ENCODE peak calls at places on chromosome 16, in five cellular contexts. One of them, this sample, is unnamed.

GRCh38 chr16:2475413-2476344 is 752 bp downstream of the TBC1D24 start:
- DNase-seq in GM20000: peak; percentile 73
- DNase-seq in NCI-H2029: no peak
- DNase-seq in sciatic nerve: no peak
- DNase-seq in stimulated activated naive CD8-positive, alpha-beta T cell treated with anti-CD3 and anti-CD28 coated beads, Interleukin-15, amount 100 ng/mL, for 72 hours: peak; percentile 54
- DNase-seq in this sample: no peak

GRCh38 chr16:22232277-22233049 is 26.4 kb downstream of the EEF2K start:
- DNase-seq in NCI-H2029: peak; percentile 94
- DNase-seq in sciatic nerve: no peak
- DNase-seq in stimulated activated naive CD8-positive, alpha-beta T cell treated with anti-CD3 and anti-CD28 coated beads, Interleukin-15, amount 100 ng/mL, for 72 hours: peak; percentile 20
- DNase-seq in GM20000: no peak
- DNase-seq in this sample: no peak

GRCh38 chr16:4200781-4201137 is 41.1 kb downstream of the SRL start:
- DNase-seq in sciatic nerve: no peak
- DNase-seq in stimulated activated naive CD8-positive, alpha-beta T cell treated with anti-CD3 and anti-CD28 coated beads, Interleukin-15, amount 100 ng/mL, for 72 hours: no peak
- DNase-seq in NCI-H2029: no peak
- DNase-seq in GM20000: no peak
- DNase-seq in this sample: peak; percentile 70

GRCh38 chr16:25614836-25615235 is 76.9 kb upstream of the HS3ST4 start:
- DNase-seq in GM20000: no peak
- DNase-seq in stimulated activated naive CD8-positive, alpha-beta T cell treated with anti-CD3 and anti-CD28 coated beads, Interleukin-15, amount 100 ng/mL, for 72 hours: no peak
- DNase-seq in NCI-H2029: no peak
- DNase-seq in sciatic nerve: no peak
- DNase-seq in this sample: no peak

GRCh38 chr16:22264786-22265185 is 32.4 kb upstream of the POLR3E start:
- DNase-seq in GM20000: no peak
- DNase-seq in sciatic nerve: no peak
- DNase-seq in stimulated activated naive CD8-positive, alpha-beta T cell treated with anti-CD3 and anti-CD28 coated beads, Interleukin-15, amount 100 ng/mL, for 72 hours: no peak
- DNase-seq in NCI-H2029: no peak
- DNase-seq in this sample: no peak

GRCh38 chr16:346587-346986 is 5.9 kb downstream of the AXIN1 start:
- DNase-seq in sciatic nerve: no peak
- DNase-seq in stimulated activated naive CD8-positive, alpha-beta T cell treated with anti-CD3 and anti-CD28 coated beads, Interleukin-15, amount 100 ng/mL, for 72 hours: no peak
- DNase-seq in GM20000: no peak
- DNase-seq in NCI-H2029: no peak
- DNase-seq in this sample: no peak

GRCh38 chr16:51648521-51648920 is 497.5 kb upstream of the SALL1 start:
- DNase-seq in sciatic nerve: no peak
- DNase-seq in GM20000: no peak
- DNase-seq in stimulated activated naive CD8-positive, alpha-beta T cell treated with anti-CD3 and anti-CD28 coated beads, Interleukin-15, amount 100 ng/mL, for 72 hours: no peak
- DNase-seq in NCI-H2029: no peak
- DNase-seq in this sample: peak; percentile 47

GRCh38 chr16:81319221-81319912 is 4.6 kb downstream of the GAN start:
- DNase-seq in NCI-H2029: no peak
- DNase-seq in sciatic nerve: no peak
- DNase-seq in GM20000: no peak
- DNase-seq in stimulated activated naive CD8-positive, alpha-beta T cell treated with anti-CD3 and anti-CD28 coated beads, Interleukin-15, amount 100 ng/mL, for 72 hours: no peak
- DNase-seq in this sample: peak; percentile 76

GRCh38 chr16:1057252-1057932 is 15.2 kb upstream of the SSTR5 start:
- DNase-seq in stimulated activated naive CD8-positive, alpha-beta T cell treated with anti-CD3 and anti-CD28 coated beads, Interleukin-15, amount 100 ng/mL, for 72 hours: peak; percentile 74
- DNase-seq in GM20000: peak; percentile 83
- DNase-seq in NCI-H2029: no peak
- DNase-seq in sciatic nerve: no peak
- DNase-seq in this sample: peak; percentile 83

GRCh38 chr16:12833939-12834338 is 30.3 kb upstream of the CPPED1 start:
- DNase-seq in sciatic nerve: no peak
- DNase-seq in GM20000: no peak
- DNase-seq in stimulated activated naive CD8-positive, alpha-beta T cell treated with anti-CD3 and anti-CD28 coated beads, Interleukin-15, amount 100 ng/mL, for 72 hours: no peak
- DNase-seq in NCI-H2029: peak; percentile 53
- DNase-seq in this sample: peak; percentile 40

GRCh38 chr16:58614860-58615259 is 14.8 kb downstream of the CNOT1 start:
- DNase-seq in stimulated activated naive CD8-positive, alpha-beta T cell treated with anti-CD3 and anti-CD28 coated beads, Interleukin-15, amount 100 ng/mL, for 72 hours: no peak
- DNase-seq in NCI-H2029: no peak
- DNase-seq in GM20000: no peak
- DNase-seq in sciatic nerve: no peak
- DNase-seq in this sample: no peak

GRCh38 chr16:50270510-50271147 is 4.3 kb downstream of the ADCY7 start:
- DNase-seq in stimulated activated naive CD8-positive, alpha-beta T cell treated with anti-CD3 and anti-CD28 coated beads, Interleukin-15, amount 100 ng/mL, for 72 hours: no peak
- DNase-seq in sciatic nerve: peak; percentile 42
- DNase-seq in GM20000: no peak
- DNase-seq in NCI-H2029: no peak
- DNase-seq in this sample: no peak

GRCh38 chr16:15829460-15829859 is 27.4 kb downstream of the MYH11 start:
- DNase-seq in GM20000: no peak
- DNase-seq in NCI-H2029: no peak
- DNase-seq in sciatic nerve: peak; percentile 66
- DNase-seq in stimulated activated naive CD8-positive, alpha-beta T cell treated with anti-CD3 and anti-CD28 coated beads, Interleukin-15, amount 100 ng/mL, for 72 hours: no peak
- DNase-seq in this sample: no peak

GRCh38 chr16:1920727-1921155 is 2.5 kb upstream of the HS3ST6 start:
- DNase-seq in GM20000: peak; percentile 50
- DNase-seq in sciatic nerve: no peak
- DNase-seq in NCI-H2029: peak; percentile 38
- DNase-seq in stimulated activated naive CD8-positive, alpha-beta T cell treated with anti-CD3 and anti-CD28 coated beads, Interleukin-15, amount 100 ng/mL, for 72 hours: no peak
- DNase-seq in this sample: no peak

GRCh38 chr16:49491736-49492089 is 118.1 kb downstream of the C16orf78 start:
- DNase-seq in GM20000: no peak
- DNase-seq in sciatic nerve: no peak
- DNase-seq in NCI-H2029: no peak
- DNase-seq in stimulated activated naive CD8-positive, alpha-beta T cell treated with anti-CD3 and anti-CD28 coated beads, Interleukin-15, amount 100 ng/mL, for 72 hours: no peak
- DNase-seq in this sample: no peak

GRCh38 chr16:9489823-9490467 is 398.5 kb downstream of the HAPSTR1 start:
- DNase-seq in sciatic nerve: no peak
- DNase-seq in GM20000: no peak
- DNase-seq in NCI-H2029: no peak
- DNase-seq in stimulated activated naive CD8-positive, alpha-beta T cell treated with anti-CD3 and anti-CD28 coated beads, Interleukin-15, amount 100 ng/mL, for 72 hours: no peak
- DNase-seq in this sample: no peak

GRCh38 chr16:1343428-1344242 is 8.0 kb downstream of the TSR3 start:
- DNase-seq in GM20000: no peak
- DNase-seq in stimulated activated naive CD8-positive, alpha-beta T cell treated with anti-CD3 and anti-CD28 coated beads, Interleukin-15, amount 100 ng/mL, for 72 hours: no peak
- DNase-seq in sciatic nerve: no peak
- DNase-seq in NCI-H2029: no peak
- DNase-seq in this sample: no peak

GRCh38 chr16:79417465-79418093 is 183.0 kb downstream of the MAF start:
- DNase-seq in NCI-H2029: no peak
- DNase-seq in GM20000: no peak
- DNase-seq in stimulated activated naive CD8-positive, alpha-beta T cell treated with anti-CD3 and anti-CD28 coated beads, Interleukin-15, amount 100 ng/mL, for 72 hours: no peak
- DNase-seq in sciatic nerve: no peak
- DNase-seq in this sample: no peak

GRCh38 chr16:81237282-81237681 is 1.2 kb upstream of the BCO1 start:
- DNase-seq in stimulated activated naive CD8-positive, alpha-beta T cell treated with anti-CD3 and anti-CD28 coated beads, Interleukin-15, amount 100 ng/mL, for 72 hours: no peak
- DNase-seq in NCI-H2029: peak; percentile 65
- DNase-seq in GM20000: no peak
- DNase-seq in sciatic nerve: no peak
- DNase-seq in this sample: no peak

GRCh38 chr16:57616241-57616640 is 12.2 kb upstream of the ADGRG1 start:
- DNase-seq in stimulated activated naive CD8-positive, alpha-beta T cell treated with anti-CD3 and anti-CD28 coated beads, Interleukin-15, amount 100 ng/mL, for 72 hours: no peak
- DNase-seq in GM20000: no peak
- DNase-seq in NCI-H2029: no peak
- DNase-seq in sciatic nerve: peak; percentile 31
- DNase-seq in this sample: no peak

GRCh38 chr16:1656808-1657617 is 21.1 kb upstream of the JPT2 start:
- DNase-seq in sciatic nerve: no peak
- DNase-seq in stimulated activated naive CD8-positive, alpha-beta T cell treated with anti-CD3 and anti-CD28 coated beads, Interleukin-15, amount 100 ng/mL, for 72 hours: no peak
- DNase-seq in GM20000: no peak
- DNase-seq in NCI-H2029: no peak
- DNase-seq in this sample: no peak

GRCh38 chr16:70579648-70580630 is 56.3 kb downstream of the SF3B3 start:
- DNase-seq in NCI-H2029: no peak
- DNase-seq in sciatic nerve: peak; percentile 82
- DNase-seq in stimulated activated naive CD8-positive, alpha-beta T cell treated with anti-CD3 and anti-CD28 coated beads, Interleukin-15, amount 100 ng/mL, for 72 hours: no peak
- DNase-seq in GM20000: no peak
- DNase-seq in this sample: no peak

GRCh38 chr16:69927056-69927757 is 23.9 kb upstream of the CLEC18A start:
- DNase-seq in GM20000: no peak
- DNase-seq in stimulated activated naive CD8-positive, alpha-beta T cell treated with anti-CD3 and anti-CD28 coated beads, Interleukin-15, amount 100 ng/mL, for 72 hours: no peak
- DNase-seq in sciatic nerve: peak; percentile 89
- DNase-seq in NCI-H2029: no peak
- DNase-seq in this sample: peak; percentile 79

GRCh38 chr16:12186774-12187335 is 210.3 kb downstream of the SNX29 start:
- DNase-seq in sciatic nerve: peak; percentile 52
- DNase-seq in GM20000: no peak
- DNase-seq in NCI-H2029: no peak
- DNase-seq in stimulated activated naive CD8-positive, alpha-beta T cell treated with anti-CD3 and anti-CD28 coated beads, Interleukin-15, amount 100 ng/mL, for 72 hours: no peak
- DNase-seq in this sample: no peak

GRCh38 chr16:65634291-65634690 is 512.4 kb upstream of the CDH11 start:
- DNase-seq in NCI-H2029: no peak
- DNase-seq in stimulated activated naive CD8-positive, alpha-beta T cell treated with anti-CD3 and anti-CD28 coated beads, Interleukin-15, amount 100 ng/mL, for 72 hours: no peak
- DNase-seq in sciatic nerve: no peak
- DNase-seq in GM20000: no peak
- DNase-seq in this sample: peak; percentile 16

GRCh38 chr16:81035398-81035974 is at the start of gene ATMIN:
- DNase-seq in stimulated activated naive CD8-positive, alpha-beta T cell treated with anti-CD3 and anti-CD28 coated beads, Interleukin-15, amount 100 ng/mL, for 72 hours: peak; percentile 87
- DNase-seq in sciatic nerve: peak; percentile 90
- DNase-seq in GM20000: peak; percentile 99
- DNase-seq in NCI-H2029: peak; percentile 53
- DNase-seq in this sample: peak; percentile 98

GRCh38 chr16:50066482-50067289 is 916 bp downstream of the HEATR3 start:
- DNase-seq in sciatic nerve: no peak
- DNase-seq in NCI-H2029: no peak
- DNase-seq in GM20000: no peak
- DNase-seq in stimulated activated naive CD8-positive, alpha-beta T cell treated with anti-CD3 and anti-CD28 coated beads, Interleukin-15, amount 100 ng/mL, for 72 hours: no peak
- DNase-seq in this sample: no peak

GRCh38 chr16:28179354-28179753 is 32.4 kb downstream of the XPO6 start:
- DNase-seq in NCI-H2029: no peak
- DNase-seq in stimulated activated naive CD8-positive, alpha-beta T cell treated with anti-CD3 and anti-CD28 coated beads, Interleukin-15, amount 100 ng/mL, for 72 hours: no peak
- DNase-seq in sciatic nerve: no peak
- DNase-seq in GM20000: no peak
- DNase-seq in this sample: no peak

GRCh38 chr16:79297805-79298204 is 302.7 kb downstream of the MAF start:
- DNase-seq in stimulated activated naive CD8-positive, alpha-beta T cell treated with anti-CD3 and anti-CD28 coated beads, Interleukin-15, amount 100 ng/mL, for 72 hours: no peak
- DNase-seq in NCI-H2029: no peak
- DNase-seq in sciatic nerve: no peak
- DNase-seq in GM20000: no peak
- DNase-seq in this sample: no peak

GRCh38 chr16:1960665-1961630 is 1.6 kb downstream of the NDUFB10 start:
- DNase-seq in NCI-H2029: no peak
- DNase-seq in sciatic nerve: no peak
- DNase-seq in stimulated activated naive CD8-positive, alpha-beta T cell treated with anti-CD3 and anti-CD28 coated beads, Interleukin-15, amount 100 ng/mL, for 72 hours: no peak
- DNase-seq in GM20000: no peak
- DNase-seq in this sample: no peak

GRCh38 chr16:46629331-46629843 is 8.2 kb upstream of the SHCBP1 start:
- DNase-seq in stimulated activated naive CD8-positive, alpha-beta T cell treated with anti-CD3 and anti-CD28 coated beads, Interleukin-15, amount 100 ng/mL, for 72 hours: no peak
- DNase-seq in NCI-H2029: no peak
- DNase-seq in sciatic nerve: no peak
- DNase-seq in GM20000: no peak
- DNase-seq in this sample: peak; percentile 81

GRCh38 chr16:424033-424622 is 1.3 kb upstream of the RAB11FIP3 start:
- DNase-seq in sciatic nerve: no peak
- DNase-seq in GM20000: no peak
- DNase-seq in NCI-H2029: no peak
- DNase-seq in stimulated activated naive CD8-positive, alpha-beta T cell treated with anti-CD3 and anti-CD28 coated beads, Interleukin-15, amount 100 ng/mL, for 72 hours: no peak
- DNase-seq in this sample: peak; percentile 94

GRCh38 chr16:53434436-53435065 is at the start of gene RBL2:
- DNase-seq in stimulated activated naive CD8-positive, alpha-beta T cell treated with anti-CD3 and anti-CD28 coated beads, Interleukin-15, amount 100 ng/mL, for 72 hours: peak; percentile 77
- DNase-seq in GM20000: peak; percentile 77
- DNase-seq in sciatic nerve: peak; percentile 91
- DNase-seq in NCI-H2029: peak; percentile 12
- DNase-seq in this sample: peak; percentile 95

This sample was measured in GM03348.